ENCODE peak calls at places on chromosomes 7 and 10, in four cellular contexts. Y, O, I and W are unnamed samples.

GRCh38 chr7:115782716-115783460 is 247.7 kb downstream of the TFEC start:
- DNase-seq in Y (no peak), O (peak; percentile 0), I (no peak), W (no peak)

GRCh38 chr7:66403562-66403961 is 198.4 kb downstream of the TPST1 start:
- DNase-seq in Y (no peak), O (no peak), I (no peak), W (no peak)

GRCh38 chr10:54284526-54285193 is 516.4 kb downstream of the PCDH15 start:
- DNase-seq in Y (no peak), O (no peak), I (no peak), W (no peak)

GRCh38 chr10:29353887-29354561 is 65.2 kb downstream of the LYZL1 start:
- DNase-seq in Y (no peak), O (no peak), I (no peak), W (no peak)

GRCh38 chr10:50594012-50594411 is 29.7 kb downstream of the SGMS1 start:
- DNase-seq in Y (peak; percentile 61), O (peak; percentile 89), I (no peak), W (no peak)

GRCh38 chr10:93468532-93469213 is 13.5 kb downstream of the MYOF start:
- DNase-seq in Y (peak; percentile 89), O (peak; percentile 92), I (no peak), W (no peak)

GRCh38 chr10:43074827-43075611 is 1.9 kb upstream of the RET start:
- DNase-seq in Y (no peak), O (no peak), I (no peak), W (no peak)

GRCh38 chr7:35257251-35258124 is 3.6 kb upstream of the TBX20 start:
- DNase-seq in Y (no peak), O (peak; percentile 72), I (no peak), W (no peak)

GRCh38 chr7:7565746-7566650 is 686 bp upstream of the MIOS start:
- DNase-seq in Y (peak; percentile 65), O (no peak), I (no peak), W (no peak)

GRCh38 chr7:93178213-93178612 is 30.0 kb upstream of the SAMD9L start:
- DNase-seq in Y (no peak), O (peak; percentile 41), I (no peak), W (no peak)

GRCh38 chr7:42931447-42931833 is 534 bp downstream of the PSMA2 start:
- DNase-seq in Y (no peak), O (no peak), I (no peak), W (no peak)

GRCh38 chr7:132969520-132969919 is 112.4 kb downstream of the CHCHD3 start:
- DNase-seq in Y (no peak), O (no peak), I (no peak), W (no peak)

GRCh38 chr10:122703483-122704448 is 4.1 kb upstream of the C10orf120 start:
- DNase-seq in Y (peak; percentile 41), O (peak; percentile 74), I (no peak), W (peak; percentile 72)

DNA sequence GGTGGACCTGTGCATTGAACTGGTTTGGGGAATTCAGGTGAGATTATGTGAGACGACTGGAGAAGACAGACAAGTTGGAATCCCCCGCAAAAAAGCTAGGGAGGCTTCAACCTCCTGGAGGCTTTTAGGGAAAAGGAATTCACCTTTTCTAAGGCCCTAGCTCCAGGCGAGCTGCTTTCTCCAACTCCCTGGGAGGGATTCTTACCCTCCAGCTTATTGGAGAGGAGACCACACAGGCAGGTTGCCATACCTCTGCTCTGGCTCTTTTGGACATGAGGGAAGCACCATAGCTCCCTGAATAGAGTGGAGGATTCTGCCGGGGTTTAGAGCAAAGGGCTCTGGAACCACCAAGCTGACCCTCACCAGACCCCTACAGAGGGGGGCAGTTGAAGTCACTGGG is 213.8 kb downstream of the MLLT10 start:
- DNase-seq in Y (no peak), O (no peak), I (no peak), W (no peak)
- H3K9me3 ChIP-seq in Y (no peaks in the 10 kb centered on the region), O (no peaks in the 10 kb centered on the region), I (no peaks in the 10 kb centered on the region), W (no peaks in the 10 kb centered on the region)

GRCh38 chr10:36790000-36790399 is 335.4 kb upstream of the ANKRD30A start:
- DNase-seq in Y (no peak), O (no peak), I (no peak), W (no peak)

DNA sequence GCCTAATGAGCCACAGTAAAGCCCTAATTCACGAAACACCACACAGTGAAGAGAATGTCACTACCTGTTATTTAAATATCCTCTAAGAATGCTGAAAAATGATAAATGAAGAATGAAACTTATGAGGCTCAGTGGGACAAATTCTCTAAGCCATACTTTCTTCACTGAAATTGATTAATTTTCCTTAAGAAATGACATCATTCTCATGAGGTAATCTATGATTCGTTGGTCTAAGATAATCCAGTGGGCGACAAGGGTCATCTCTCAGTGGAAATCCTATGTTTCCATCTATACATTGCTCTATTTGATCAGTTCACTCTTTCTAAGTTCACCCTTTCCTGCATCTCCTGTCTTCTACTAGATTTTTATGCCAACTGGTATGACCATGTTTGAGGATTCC is 330.4 kb upstream of the ANKRD30A start:
- DNase-seq in Y (no peak), O (no peak), I (no peak), W (no peak)
- H3K9me3 ChIP-seq in Y (no peaks in the 10 kb centered on the region), O (no peaks in the 10 kb centered on the region), I (no peaks in the 10 kb centered on the region), W (no peaks in the 10 kb centered on the region)

GRCh38 chr10:44498222-44498621 is 113.3 kb upstream of the CXCL12 start:
- DNase-seq in Y (no peak), O (no peak), I (no peak), W (no peak)
- H3K9me3 ChIP-seq in Y (no peaks in the 10 kb centered on the region), O (no peaks in the 10 kb centered on the region), I (no peaks in the 10 kb centered on the region), W (no peaks in the 10 kb centered on the region)

GRCh38 chr7:158409816-158410330 is 177.8 kb downstream of the PTPRN2 start:
- DNase-seq in Y (no peak), O (no peak), I (no peak), W (peak; percentile 40)

GRCh38 chr7:158411232-158411950 is 176.2 kb downstream of the PTPRN2 start:
- DNase-seq in Y (no peak), O (no peak), I (no peak), W (peak; percentile 55)

GRCh38 chr7:158407581-158408331 is 179.9 kb downstream of the PTPRN2 start:
- DNase-seq in Y (peak; percentile 50), O (peak; percentile 56), I (no peak), W (no peak)

GRCh38 chr7:158409120-158409519 is 178.5 kb downstream of the PTPRN2 start:
- DNase-seq in Y (no peak), O (no peak), I (no peak), W (no peak)

DNA sequence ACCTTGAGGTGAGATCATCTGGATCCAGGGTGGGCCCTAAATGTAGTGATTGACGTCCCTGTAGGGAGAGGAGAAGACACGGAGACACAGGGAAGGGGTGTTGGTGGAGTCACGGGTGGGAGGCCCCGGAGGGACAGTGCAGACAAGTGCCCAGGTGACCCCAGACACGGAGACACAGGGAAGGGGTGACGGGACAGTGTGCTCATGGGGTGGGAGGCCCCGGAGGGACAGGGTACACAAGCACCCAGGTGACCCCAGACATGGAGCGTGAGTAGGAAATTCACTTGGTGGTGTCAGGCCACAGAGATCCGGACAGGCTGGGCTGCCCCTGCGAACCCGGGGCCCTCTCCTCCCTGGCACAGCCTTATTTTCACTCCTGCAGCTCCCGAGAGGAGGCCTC is 176.9 kb downstream of the PTPRN2 start:
- DNase-seq in Y (no peak), O (no peak), I (no peak), W (peak; percentile 60)
- H3K9me3 ChIP-seq in Y (no peaks in the 10 kb centered on the region), O (no peaks in the 10 kb centered on the region), I (peaks cover 2% of the 10 kb centered on the region), W (no peaks in the 10 kb centered on the region)

GRCh38 chr7:5094641-5095040 is 49.0 kb downstream of the RBAK start:
- DNase-seq in Y (no peak), O (no peak), I (no peak), W (no peak)
- H3K9me3 ChIP-seq in Y (peaks cover 10% of the 10 kb centered on the region), O (no peaks in the 10 kb centered on the region), I (no peaks in the 10 kb centered on the region), W (peaks cover 17% of the 10 kb centered on the region)

DNA sequence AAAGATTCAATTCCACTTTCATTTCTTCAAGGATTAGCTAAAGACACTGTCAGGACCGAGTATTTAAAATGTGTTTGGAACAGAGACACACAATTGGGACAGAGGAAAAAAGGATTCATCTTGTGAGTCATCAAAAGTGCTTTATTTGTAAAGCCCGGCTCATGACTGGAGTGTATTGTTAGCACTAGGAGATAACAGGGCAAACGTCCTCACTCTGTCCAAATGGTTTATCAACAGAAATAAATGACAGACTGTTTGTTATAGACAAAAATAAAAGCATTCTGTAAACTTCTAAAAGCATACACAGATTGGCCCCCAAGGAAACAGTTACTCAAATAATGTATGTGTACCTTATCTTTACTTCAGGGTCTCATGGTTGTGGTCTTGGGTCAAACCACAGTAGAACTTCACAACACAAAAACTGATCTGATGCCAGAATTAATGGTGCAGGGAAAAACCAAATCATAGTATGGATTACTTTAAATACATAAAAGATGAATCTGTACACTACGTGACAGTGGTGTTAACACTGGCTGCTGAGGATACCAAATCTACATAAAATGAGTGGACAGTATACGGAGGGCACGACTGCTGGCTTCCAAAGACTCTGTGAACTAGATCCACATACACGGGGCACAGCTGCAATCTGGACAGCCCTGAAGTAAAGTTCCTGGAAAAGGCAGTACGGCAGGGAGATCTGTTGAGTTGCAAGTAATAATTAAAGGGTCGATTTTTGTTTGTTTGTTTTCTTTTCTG is 179.4 kb downstream of the PIP4K2A start:
- DNase-seq in Y (no peak), O (peak; percentile 57), I (no peak), W (no peak)
- H3K9me3 ChIP-seq in Y (no peaks in the 10 kb centered on the region), O (no peaks in the 10 kb centered on the region), I (no peaks in the 10 kb centered on the region), W (no peaks in the 10 kb centered on the region)

DNA sequence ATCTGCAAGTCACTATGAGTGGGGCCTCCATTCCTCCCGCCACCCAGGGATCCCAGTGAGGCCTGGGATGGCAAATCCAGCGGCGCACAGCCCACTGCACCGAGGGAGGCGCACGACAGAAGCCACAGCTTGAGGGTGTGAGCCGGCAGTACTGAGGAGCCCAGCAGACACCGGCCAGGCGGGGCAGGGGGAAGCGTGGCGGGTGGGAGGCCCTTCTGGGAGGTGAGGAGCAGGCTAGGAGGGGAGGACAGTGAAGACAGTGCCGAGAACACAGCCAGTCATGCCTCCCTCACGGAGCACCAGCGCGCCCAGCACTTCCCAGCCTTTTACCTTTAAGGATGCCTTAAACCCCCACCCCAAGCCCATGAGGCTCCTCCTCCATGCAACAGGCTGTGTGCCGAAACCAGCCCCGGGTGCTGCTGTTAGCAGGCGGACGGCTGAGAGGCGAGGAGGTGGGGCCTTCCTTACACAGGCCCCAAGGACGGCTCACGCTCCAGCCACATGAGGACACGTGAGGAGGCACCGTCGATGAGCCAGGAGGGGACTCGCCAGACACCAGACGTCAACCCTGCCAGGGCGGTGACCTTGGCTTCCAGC is 258.5 kb downstream of the PTPRN2 start:
- DNase-seq in Y (no peak), O (no peak), I (no peak), W (no peak)
- H3K9me3 ChIP-seq in Y (no peaks in the 10 kb centered on the region), O (no peaks in the 10 kb centered on the region), I (no peaks in the 10 kb centered on the region), W (no peaks in the 10 kb centered on the region)

GRCh38 chr7:156091515-156092080 is 279.3 kb upstream of the SHH start:
- DNase-seq in Y (no peak), O (no peak), I (no peak), W (no peak)

GRCh38 chr7:156095908-156096539 is 283.8 kb upstream of the SHH start:
- DNase-seq in Y (no peak), O (no peak), I (no peak), W (no peak)

GRCh38 chr7:156096806-156097538 is 284.7 kb upstream of the SHH start:
- DNase-seq in Y (no peak), O (no peak), I (no peak), W (no peak)

GRCh38 chr7:156092307-156092706 is 280.0 kb upstream of the SHH start:
- DNase-seq in Y (no peak), O (no peak), I (no peak), W (no peak)

GRCh38 chr7:156094350-156095146 is 282.3 kb upstream of the SHH start:
- DNase-seq in Y (no peak), O (no peak), I (no peak), W (no peak)
- H3K9me3 ChIP-seq in Y (no peaks in the 10 kb centered on the region), O (no peaks in the 10 kb centered on the region), I (no peaks in the 10 kb centered on the region), W (no peaks in the 10 kb centered on the region)

GRCh38 chr10:62870866-62871265 is 54.7 kb upstream of the EGR2 start:
- DNase-seq in Y (no peak), O (no peak), I (no peak), W (no peak)
- H3K9me3 ChIP-seq in Y (no peaks in the 10 kb centered on the region), O (no peaks in the 10 kb centered on the region), I (no peaks in the 10 kb centered on the region), W (no peaks in the 10 kb centered on the region)